ENCODE peak calls at places on chromosomes 7 and 10, in four cellular contexts. C, H, W and V are unnamed samples.

GRCh38 chr10:70950062-70950461 is 61.7 kb upstream of the PCBD1 start:
- DNase-seq in C (no peak), W (no peak), H (no peak), V (no peak)

GRCh38 chr7:43570688-43571365 is 12.1 kb upstream of the STK17A start:
- DNase-seq in W (no peak), C (no peak), H (no peak), V (no peak)

GRCh38 chr7:25303380-25304321 is 75.4 kb upstream of the NPVF start:
- DNase-seq in H (no peak), W (no peak), C (no peak), V (no peak)

GRCh38 chr10:121978511-121978910 is 3.5 kb upstream of the NSMCE4A start:
- DNase-seq in H (no peak), W (no peak), C (no peak), V (no peak)

GRCh38 chr7:1505731-1506550 is 1.8 kb upstream of the INTS1 start:
- DNase-seq in H (no peak), W (peak; percentile 38), C (no peak), V (no peak)

GRCh38 chr7:121475806-121476205 is 79.7 kb upstream of the FAM3C start:
- DNase-seq in H (peak; percentile 30), W (no peak), C (no peak), V (no peak)

GRCh38 chr7:156676263-156676662 is 35.7 kb downstream of the RNF32 start:
- DNase-seq in C (no peak), W (no peak), H (no peak), V (no peak)

GRCh38 chr7:44322631-44323363 is 2.6 kb downstream of the CAMK2B start:
- DNase-seq in C (no peak), H (no peak), W (no peak), V (no peak)

GRCh38 chr7:28793383-28793782 is 164.7 kb downstream of the TRIL start:
- DNase-seq in W (no peak), H (no peak), C (no peak), V (no peak)

GRCh38 chr7:21355406-21355874 is 72.4 kb upstream of the SP4 start:
- DNase-seq in H (no peak), W (peak; percentile 54), C (peak; percentile 97), V (no peak)

GRCh38 chr10:79926037-79926436 is 22.9 kb downstream of the SFTPD start:
- DNase-seq in W (no peak), C (no peak), H (no peak), V (no peak)

GRCh38 chr7:51620690-51621089 is 304.1 kb upstream of the COBL start:
- DNase-seq in W (no peak), H (no peak), C (no peak), V (no peak)

GRCh38 chr7:20157456-20157855 is 59.7 kb downstream of the MACC1 start:
- DNase-seq in W (no peak), H (no peak), C (no peak), V (no peak)

GRCh38 chr10:24223953-24224352 is 15.0 kb downstream of the KIAA1217 start:
- DNase-seq in H (no peak), C (no peak), W (no peak), V (no peak)

GRCh38 chr7:28165221-28165807 is 15.3 kb downstream of the JAZF1 start:
- DNase-seq in C (no peak), W (no peak), H (no peak), V (no peak)

GRCh38 chr7:377069-378040 is 87.4 kb downstream of the FOXL3 start:
- DNase-seq in W (no peak), C (no peak), H (no peak), V (no peak)

GRCh38 chr10:132422931-132423813 is 26.2 kb downstream of the PWWP2B start:
- DNase-seq in C (no peak), W (no peak), H (no peak), V (no peak)

GRCh38 chr7:42947531-42947930 is 15.4 kb downstream of the MRPL32 start:
- DNase-seq in H (no peak), W (no peak), C (no peak), V (no peak)

GRCh38 chr10:78847486-78847885 is 221.3 kb upstream of the ZMIZ1 start:
- DNase-seq in H (no peak), C (no peak), W (no peak), V (no peak)

GRCh38 chr10:78844956-78845355 is 223.8 kb upstream of the ZMIZ1 start:
- DNase-seq in W (no peak), H (no peak), C (no peak), V (peak; percentile 18)

GRCh38 chr10:78843495-78843894 is 225.3 kb upstream of the ZMIZ1 start:
- DNase-seq in H (no peak), C (no peak), W (no peak), V (no peak)

GRCh38 chr10:78846770-78847169 is 222.0 kb upstream of the ZMIZ1 start:
- DNase-seq in W (no peak), C (no peak), H (no peak), V (no peak)

GRCh38 chr10:78846071-78846470 is 222.7 kb upstream of the ZMIZ1 start:
- DNase-seq in C (no peak), H (no peak), W (no peak), V (no peak)
- TF ChIP-seq TARDBP in C (no peak), H (no peak), W (no peak), V (no peak)

GRCh38 chr10:95330966-95331453 is 40.2 kb upstream of the PDLIM1 start:
- DNase-seq in C (no peak), W (no peak), H (no peak), V (no peak)
- TF ChIP-seq FOXK2 in C (no peak), W (no peak), H (no peak), V (no peak)

GRCh38 chr10:93992400-93993030 is 1.2 kb upstream of the PLCE1 start:
- DNase-seq in H (no peak), W (no peak), C (no peak), V (peak; percentile 48)

GRCh38 chr10:93993414-93993781 is 333 bp upstream of the PLCE1 start:
- DNase-seq in W (no peak), C (no peak), H (no peak), V (no peak)

GRCh38 chr10:93993782-93994668 is at the start of gene PLCE1:
- DNase-seq in H (no peak), C (no peak), W (peak; percentile 34), V (peak; percentile 77)

GRCh38 chr10:93991101-93991500 is 2.6 kb upstream of the PLCE1 start:
- DNase-seq in C (no peak), H (no peak), W (no peak), V (no peak)

GRCh38 chr10:93991596-93992284 is 2.0 kb upstream of the PLCE1 start:
- DNase-seq in H (peak; percentile 57), W (no peak), C (no peak), V (peak; percentile 47)
- TF ChIP-seq TARDBP in H (no peak), W (no peak), C (no peak), V (no peak)

DNA sequence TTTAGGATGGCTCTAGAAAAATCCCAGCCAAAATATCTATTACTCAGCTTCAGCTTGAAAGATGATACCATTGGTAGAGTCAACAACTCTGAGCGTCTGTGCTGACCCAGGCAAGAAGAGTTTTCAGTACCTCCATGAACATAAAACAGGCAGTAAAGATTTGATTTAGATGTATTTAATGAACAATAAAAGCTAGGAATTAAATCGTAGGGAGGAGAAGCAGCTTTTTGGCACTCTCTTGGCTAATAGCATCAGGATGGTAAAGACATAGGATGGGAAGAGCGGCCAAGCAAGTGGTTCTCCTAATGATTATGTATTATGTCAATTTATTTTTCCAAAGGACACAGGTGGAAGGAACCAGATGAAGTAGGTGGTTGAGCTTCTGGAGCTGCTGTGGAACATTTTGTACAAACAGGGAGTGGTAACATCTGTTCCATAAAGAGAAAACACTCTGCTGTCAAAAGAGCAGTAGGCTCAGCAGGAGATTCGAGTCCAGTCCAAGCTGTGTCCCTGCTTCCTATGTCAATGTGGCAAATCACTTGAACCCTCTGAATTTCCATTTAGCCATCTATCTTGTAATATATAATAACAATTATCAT is 448.1 kb upstream of the ANKRD30A start:
- DNase-seq in H (no peak), W (no peak), C (no peak), V (no peak)
- TF ChIP-seq FOXK2 in H (no peak), W (no peak), C (no peak), V (no peak)

GRCh38 chr7:18399624-18400235 is 95.8 kb upstream of the HDAC9 start:
- DNase-seq in W (no peak), C (no peak), H (no peak), V (no peak)
- TF ChIP-seq TARDBP in W (no peak), C (no peak), H (no peak), V (no peak)

DNA sequence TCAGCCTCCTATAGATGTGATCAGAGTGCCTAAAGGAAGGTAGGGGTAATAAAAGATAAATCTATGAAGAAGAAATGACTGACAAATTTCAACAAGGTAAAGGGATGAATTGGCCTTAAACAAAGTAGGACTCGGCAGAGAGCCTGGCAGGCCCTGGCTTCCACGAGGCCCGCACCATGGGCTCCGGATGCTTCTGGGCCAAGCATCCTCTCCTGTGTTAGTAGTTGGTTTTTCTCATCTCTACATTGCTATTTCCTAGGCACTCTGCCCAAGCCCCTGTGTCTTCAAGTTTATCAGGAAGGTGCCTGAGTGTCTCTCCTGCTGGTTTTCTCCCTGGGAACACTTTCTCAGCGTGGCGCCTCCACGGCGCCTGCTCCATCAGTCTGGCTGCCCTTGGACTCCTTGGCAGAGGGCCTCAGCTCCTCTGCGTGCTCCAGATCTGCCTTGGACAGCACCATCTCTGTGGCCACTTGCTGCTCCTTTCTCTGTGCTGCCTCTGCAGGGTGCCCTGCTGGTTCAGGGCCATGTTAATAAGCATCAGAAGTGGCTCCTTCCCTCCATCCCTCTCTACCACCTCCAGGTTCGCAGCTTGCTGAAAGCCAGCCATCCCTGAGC is 413.3 kb upstream of the DPP6 start:
- DNase-seq in W (no peak), H (no peak), C (no peak), V (no peak)
- TF ChIP-seq FOXK2 in W (no peak), H (no peak), C (no peak), V (no peak)

DNA sequence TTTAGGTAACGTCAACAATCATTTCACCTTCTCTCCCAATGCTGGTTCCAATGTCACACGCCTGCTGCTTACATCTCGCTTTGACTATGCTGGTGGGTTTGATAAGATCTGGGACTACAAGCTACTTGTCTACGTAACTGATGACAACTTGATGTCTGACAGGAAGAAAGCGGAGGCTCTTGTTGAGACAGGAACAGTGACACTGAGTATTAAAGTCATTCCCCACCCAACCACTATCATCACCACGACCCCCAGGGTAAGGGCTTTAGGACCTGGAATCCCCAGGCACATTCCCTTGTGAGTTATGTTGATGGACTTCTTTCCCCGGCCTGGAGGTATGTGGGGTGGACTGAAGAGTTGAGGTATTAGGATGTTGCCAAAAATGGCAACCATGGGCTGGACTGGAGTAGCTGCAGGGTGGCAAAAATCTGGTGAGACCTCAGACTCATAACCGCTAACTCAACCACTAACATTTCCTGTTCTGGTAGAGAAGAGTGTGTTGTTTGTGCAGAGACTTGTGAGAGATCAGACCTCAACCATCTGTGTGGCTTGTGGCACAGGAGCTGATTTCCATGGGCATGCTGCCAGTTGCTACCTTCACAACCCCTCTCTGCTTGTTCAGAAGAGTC is 59.2 kb downstream of the CDHR3 start:
- DNase-seq in C (peak; percentile 74), H (no peak), W (peak; percentile 33), V (no peak)
- TF ChIP-seq TARDBP in C (no peak), H (no peak), W (no peak), V (no peak)

DNA sequence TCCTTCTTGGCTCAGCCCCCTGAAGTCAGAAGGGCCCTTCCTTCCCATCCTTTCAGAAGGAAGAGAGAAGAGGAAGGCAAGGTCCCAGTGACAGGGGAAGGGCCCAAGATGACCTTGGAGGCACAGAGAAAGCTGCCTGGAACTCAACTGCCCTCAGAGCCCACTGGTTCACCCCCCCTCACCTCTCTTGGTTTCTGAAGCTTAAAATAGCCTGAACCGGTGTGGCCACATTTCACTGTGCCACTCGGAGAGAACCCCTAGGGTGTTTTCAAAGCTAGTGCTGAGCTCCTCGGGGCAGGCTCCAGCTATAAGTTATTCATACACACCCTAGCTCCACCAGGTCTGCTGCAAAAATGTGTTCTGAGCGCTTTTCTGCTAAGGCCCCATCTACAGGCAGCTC is 60.9 kb upstream of the ADRB1 start:
- DNase-seq in C (no peak), H (no peak), W (no peak), V (no peak)
- TF ChIP-seq FOXK2 in C (no peak), H (no peak), W (no peak), V (no peak)